ENCODE peak calls at places on chromosomes 16 and 17, in ten cellular contexts. E is AG09309, U is coronary artery, W is endodermal cell, O is HCT116, V is spleen, G is foreskin fibroblast, X is ovary, Y is HFF-Myc, T is mucosa of descending colon. D is an unnamed sample.

GRCh38 chr17:82957961-82958491 is 118.2 kb upstream of the ZNF750 start:
- DNase-seq in E (no peak), U (peak), W (no peak), O (no peak), V (peak), G (no peak), X (peak), Y (no peak), T (peak), D (no peak)

GRCh38 chr17:83071966-83072562 is 7.3 kb upstream of the METRNL start:
- DNase-seq in E (no peak), U (no peak), W (no peak), O (no peak), V (no peak), G (no peak), X (no peak), Y (no peak), T (no peak), D (no peak)

GRCh38 chr16:67430504-67431076 is 331 bp upstream of the HSD11B2 start:
- DNase-seq in E (no peak), U (no peak), W (no peak), O (no peak), V (no peak), G (no peak), X (no peak), Y (no peak), T (peak), D (no peak)

GRCh38 chr16:15897834-15898254 is 9.4 kb upstream of the CEP20 start:
- DNase-seq in E (no peak), U (no peak), W (no peak), O (no peak), V (no peak), G (peak), X (no peak), Y (peak), T (no peak), D (no peak)

GRCh38 chr17:27469256-27469655 is 13.0 kb downstream of the KSR1 start:
- DNase-seq in E (no peak), U (no peak), W (no peak), O (no peak), V (no peak), G (no peak), X (no peak), Y (no peak), T (no peak), D (no peak)

GRCh38 chr17:72034000-72034399 is 86.8 kb upstream of the SOX9 start:
- DNase-seq in E (no peak), U (no peak), W (no peak), O (no peak), V (no peak), G (no peak), X (no peak), Y (no peak), T (no peak), D (no peak)

GRCh38 chr16:88905563-88905962 is 39.1 kb upstream of the PABPN1L start:
- DNase-seq in E (no peak), U (no peak), W (peak), O (no peak), V (no peak), G (no peak), X (no peak), Y (no peak), T (no peak), D (no peak)

GRCh38 chr16:25614836-25615235 is 76.9 kb upstream of the HS3ST4 start:
- DNase-seq in E (no peak), U (no peak), W (no peak), O (no peak), V (no peak), G (no peak), X (no peak), Y (no peak), T (no peak), D (no peak)

GRCh38 chr17:79920751-79921410 is 81.6 kb upstream of the CBX4 start:
- DNase-seq in E (no peak), U (no peak), W (no peak), O (no peak), V (no peak), G (no peak), X (no peak), Y (no peak), T (peak), D (no peak)

GRCh38 chr17:83062011-83062817 is 17.2 kb upstream of the METRNL start:
- DNase-seq in E (no peak), U (peak), W (peak), O (no peak), V (peak), G (no peak), X (no peak), Y (no peak), T (peak), D (no peak)

GRCh38 chr16:55842369-55843104 is 9.6 kb upstream of the CES1 start:
- DNase-seq in E (peak), U (no peak), W (no peak), O (peak), V (no peak), G (peak), X (no peak), Y (peak), T (no peak), D (no peak)

GRCh38 chr17:30336369-30337171 is 2.7 kb upstream of the TMIGD1 start:
- DNase-seq in E (no peak), U (no peak), W (peak), O (peak), V (no peak), G (peak), X (no peak), Y (peak), T (no peak), D (no peak)

GRCh38 chr17:48563867-48564199 is 14.3 kb downstream of the HOXB4 start:
- DNase-seq in E (no peak), U (no peak), W (no peak), O (no peak), V (no peak), G (no peak), X (no peak), Y (no peak), T (no peak), D (no peak)

GRCh38 chr16:86862596-86862995 is 284.2 kb downstream of the FOXL1 start:
- DNase-seq in E (no peak), U (no peak), W (no peak), O (no peak), V (no peak), G (no peak), X (no peak), Y (no peak), T (no peak), D (no peak)

GRCh38 chr16:85209526-85210121 is 97.4 kb upstream of the CIBAR2 start:
- DNase-seq in E (no peak), U (no peak), W (no peak), O (no peak), V (no peak), G (no peak), X (no peak), Y (no peak), T (no peak), D (no peak)

GRCh38 chr17:13569740-13570137 is 32.0 kb downstream of the HS3ST3A1 start:
- DNase-seq in E (no peak), U (no peak), W (no peak), O (no peak), V (no peak), G (no peak), X (no peak), Y (no peak), T (no peak), D (no peak)

GRCh38 chr17:4551141-4551540 is 4.0 kb downstream of the MYBBP1A start:
- DNase-seq in E (no peak), U (no peak), W (peak), O (no peak), V (peak), G (no peak), X (no peak), Y (no peak), T (no peak), D (no peak)

GRCh38 chr17:35295686-35296085 is 52.8 kb downstream of the SLFN5 start:
- DNase-seq in E (no peak), U (no peak), W (no peak), O (no peak), V (no peak), G (no peak), X (no peak), Y (no peak), T (no peak), D (no peak)

GRCh38 chr17:73293480-73293911 is 18.3 kb downstream of the CDC42EP4 start:
- DNase-seq in E (no peak), U (peak), W (no peak), O (peak), V (no peak), G (peak), X (peak), Y (no peak), T (no peak), D (no peak)

GRCh38 chr17:608911-609882 is 105.4 kb downstream of the VPS53 start:
- DNase-seq in E (no peak), U (peak), W (no peak), O (no peak), V (no peak), G (peak), X (no peak), Y (peak), T (no peak), D (no peak)
- H3K4me3 ChIP-seq in E (no peak), U (no peak), W (no peak), O (no peak), V (no peak), G (peak), X (no peak), Y (no peak), T (no peak), D (no peak)

GRCh38 chr17:43368740-43369506 is 29.9 kb upstream of the ARL4D start:
- DNase-seq in E (no peak), U (peak), W (peak), O (peak), V (peak), G (peak), X (peak), Y (no peak), T (peak), D (no peak)
- TF ChIP-seq CTCF in E (no peak), U (no peak), W (no peak), O (no peak), V (no peak), G (no peak), X (no peak), Y (no peak), T (no peak), D (peak)

DNA sequence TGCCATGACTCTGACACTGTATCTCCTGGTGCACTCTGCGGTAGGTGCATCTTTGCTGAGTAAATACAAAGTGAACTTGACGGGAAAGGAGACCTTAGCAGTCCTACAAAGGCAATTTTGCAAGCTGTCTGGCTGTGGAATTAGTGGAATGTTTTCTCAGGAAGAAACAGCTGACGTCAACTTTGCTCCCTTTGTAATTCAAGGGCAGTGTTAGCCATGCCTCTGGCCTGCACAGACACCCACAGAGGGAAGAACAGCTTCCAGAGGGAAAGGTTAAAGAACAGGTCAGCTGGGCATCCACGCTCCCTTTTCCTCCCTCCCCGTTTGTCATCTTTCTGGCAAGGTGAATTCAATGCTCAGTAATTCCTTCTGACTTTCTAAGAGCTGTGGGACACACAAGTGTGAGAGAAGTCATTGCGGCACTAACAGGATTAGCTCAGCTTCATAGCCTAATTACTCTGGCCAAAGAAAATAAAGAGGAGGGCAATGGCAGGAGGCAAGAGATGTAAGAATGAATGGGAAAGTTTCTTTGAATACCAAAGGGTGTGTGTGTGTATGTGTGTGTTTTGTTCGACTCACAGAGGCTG is 476.9 kb upstream of the GOT2 start:
- DNase-seq in E (no peak), U (no peak), W (peak), O (no peak), V (no peak), G (peak), X (no peak), Y (no peak), T (no peak), D (peak)
- H3K4me3 ChIP-seq in E (no peak), U (peak), W (peak), O (no peak), V (no peak), G (no peak), X (no peak), Y (no peak), T (no peak), D (no peak)

GRCh38 chr16:14310519-14310991 is 239.4 kb downstream of the MRTFB start:
- DNase-seq in E (no peak), U (no peak), W (peak), O (no peak), V (peak), G (no peak), X (no peak), Y (no peak), T (no peak), D (no peak)
- TF ChIP-seq CTCF in E (peak), U (no peak), W (peak), O (no peak), V (no peak), G (no peak), X (no peak), Y (no peak), T (no peak), D (no peak)

GRCh38 chr16:53042235-53042645 is 10.5 kb downstream of the CHD9NB start:
- DNase-seq in E (no peak), U (no peak), W (no peak), O (no peak), V (no peak), G (no peak), X (no peak), Y (no peak), T (no peak), D (no peak)
- H3K4me3 ChIP-seq in E (no peak), U (peak), W (peak), O (no peak), V (no peak), G (no peak), X (no peak), Y (no peak), T (no peak), D (no peak)

GRCh38 chr16:51473091-51473490 is 322.0 kb upstream of the SALL1 start:
- DNase-seq in E (no peak), U (no peak), W (no peak), O (no peak), V (no peak), G (no peak), X (no peak), Y (no peak), T (no peak), D (no peak)

DNA sequence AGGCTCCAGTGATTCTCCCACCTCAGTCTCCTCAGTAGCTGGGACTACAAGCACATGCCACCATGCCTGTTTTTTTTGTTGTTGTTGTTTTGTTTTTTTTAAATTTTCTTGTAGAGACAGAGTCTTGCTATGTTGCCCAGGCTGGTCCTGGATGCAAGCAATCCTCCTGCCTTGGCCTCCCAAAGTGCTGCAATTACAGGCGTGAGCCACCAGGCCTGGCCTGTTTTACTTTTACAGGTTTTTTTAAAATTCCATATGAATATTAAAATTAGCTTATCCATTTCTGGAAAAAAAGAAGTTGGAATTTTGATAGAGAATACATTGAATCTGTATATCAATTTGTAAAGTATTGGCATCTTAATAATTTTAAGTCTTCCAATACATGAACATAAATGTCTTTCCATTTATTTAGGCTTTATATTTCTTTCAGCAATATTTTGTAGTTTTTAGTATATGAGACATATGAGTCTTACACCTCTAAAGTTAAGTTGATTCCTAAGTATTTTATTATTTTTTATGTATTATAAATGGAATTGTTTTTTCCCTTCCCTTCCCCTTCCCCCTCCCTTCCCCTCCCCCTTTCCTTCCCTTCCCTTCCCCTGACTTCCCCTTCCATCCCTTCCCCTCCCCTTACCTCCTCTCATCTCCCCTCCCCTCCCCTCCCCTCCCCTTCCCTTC is 323.5 kb upstream of the SALL1 start:
- DNase-seq in E (no peak), U (no peak), W (no peak), O (no peak), V (no peak), G (no peak), X (no peak), Y (no peak), T (no peak), D (no peak)
- TF ChIP-seq CTCF in E (no peak), U (no peak), W (peak), O (no peak), V (no peak), G (no peak), X (no peak), Y (no peak), T (no peak), D (no peak)

DNA sequence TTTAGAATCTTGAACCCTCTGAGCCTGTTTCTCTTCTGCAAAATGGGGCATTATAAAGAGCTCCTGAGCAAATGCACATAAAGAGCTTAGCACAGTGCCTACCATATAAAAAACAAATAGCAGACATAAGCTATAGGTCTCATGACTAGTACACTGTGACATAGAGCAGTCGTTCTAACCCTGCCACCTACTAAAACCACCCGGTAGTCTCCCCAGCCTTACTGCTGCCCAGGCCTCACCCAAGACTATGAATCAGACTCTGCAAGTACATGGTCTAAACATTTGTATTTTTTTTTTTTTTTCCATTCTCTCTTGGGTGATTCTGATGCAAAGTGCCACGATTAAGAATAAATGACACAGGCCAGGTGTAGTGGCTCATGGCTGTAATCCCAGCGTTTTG is 33.9 kb downstream of the STX8 start:
- DNase-seq in E (no peak), U (no peak), W (no peak), O (no peak), V (no peak), G (no peak), X (no peak), Y (no peak), T (no peak), D (no peak)
- H3K4me3 ChIP-seq in E (no peak), U (no peak), W (no peak), O (no peak), V (no peak), G (no peak), X (no peak), Y (no peak), T (no peak), D (no peak)

GRCh38 chr16:30793508-30794069 is 6.6 kb upstream of the ZNF629 start:
- DNase-seq in E (no peak), U (no peak), W (no peak), O (no peak), V (no peak), G (no peak), X (no peak), Y (no peak), T (no peak), D (no peak)

GRCh38 chr16:30802971-30803370 is 16.0 kb upstream of the ZNF629 start:
- DNase-seq in E (no peak), U (no peak), W (no peak), O (no peak), V (no peak), G (no peak), X (no peak), Y (no peak), T (no peak), D (no peak)

GRCh38 chr16:30794634-30795033 is 7.6 kb upstream of the ZNF629 start:
- DNase-seq in E (no peak), U (no peak), W (no peak), O (no peak), V (no peak), G (no peak), X (no peak), Y (no peak), T (no peak), D (no peak)

GRCh38 chr16:30797670-30798309 is 10.8 kb upstream of the ZNF629 start:
- DNase-seq in E (no peak), U (no peak), W (no peak), O (no peak), V (no peak), G (no peak), X (no peak), Y (no peak), T (no peak), D (no peak)
- TF ChIP-seq CTCF in E (no peak), U (no peak), W (peak), O (no peak), V (no peak), G (no peak), X (no peak), Y (peak), T (no peak), D (no peak)